ENCODE peak calls at places on chromosome 3, in nine cellular contexts. W, J, U, G, R, L, A, N and K are unnamed samples.
A peak's percentile ranks its signal among the peaks of the same experiment; 100 is the strongest.

GRCh38 chr3:174640932-174641331 is 218.2 kb upstream of the NAALADL2 start:
- DNase-seq in U (no peak), A (no peak), J (no peak), G (no peak), L (peak; percentile 63), N (peak; percentile 34), R (no peak), W (no peak), K (no peak)

GRCh38 chr3:160224256-160224655 is 966 bp upstream of the C3orf80 start:
- DNase-seq in N (no peak), L (no peak), J (no peak), R (no peak), A (no peak), G (no peak), W (no peak), U (no peak), K (no peak)

GRCh38 chr3:169818330-169818729 is 5.6 kb upstream of the LRRC34 start:
- DNase-seq in R (no peak), W (no peak), A (no peak), L (no peak), G (no peak), U (no peak), N (no peak), J (peak; percentile 34), K (no peak)

GRCh38 chr3:30578479-30578878 is 27.9 kb upstream of the TGFBR2 start:
- DNase-seq in U (no peak), G (peak; percentile 50), J (peak; percentile 87), W (peak; percentile 60), L (no peak), R (no peak), A (peak; percentile 53), N (peak; percentile 59), K (peak; percentile 23)

GRCh38 chr3:123870033-123870432 is 14.1 kb downstream of the MYLK start:
- DNase-seq in L (no peak), J (peak; percentile 36), U (no peak), N (no peak), R (no peak), A (no peak), G (no peak), W (no peak), K (no peak)

GRCh38 chr3:52670621-52671521 is 14.8 kb downstream of the PBRM1 start:
- DNase-seq in J (peak; percentile 100), L (no peak), W (no peak), U (peak; percentile 30), G (no peak), N (no peak), R (no peak), A (no peak), K (peak; percentile 13)

GRCh38 chr3:126558336-126559071 is at the start of gene C3orf22:
- DNase-seq in R (peak; percentile 12), W (no peak), U (no peak), G (peak; percentile 3), L (no peak), N (peak; percentile 28), A (peak; percentile 29), J (no peak), K (no peak)

GRCh38 chr3:5423076-5423475 is 235.6 kb downstream of the EDEM1 start:
- DNase-seq in U (no peak), G (no peak), N (no peak), J (no peak), W (no peak), A (no peak), R (peak; percentile 22), L (no peak), K (no peak)

GRCh38 chr3:62168356-62168755 is 205.0 kb downstream of the FEZF2 start:
- DNase-seq in A (no peak), G (no peak), W (no peak), N (no peak), R (no peak), L (no peak), J (no peak), U (no peak), K (no peak)

GRCh38 chr3:133964547-133964946 is 65.2 kb downstream of the SLCO2A1 start:
- DNase-seq in W (no peak), R (no peak), N (no peak), A (no peak), L (no peak), U (no peak), G (no peak), J (no peak), K (peak; percentile 40)

GRCh38 chr3:40196966-40197365 is 112.5 kb upstream of the EIF1B start:
- DNase-seq in R (no peak), G (no peak), A (no peak), U (no peak), J (no peak), N (no peak), L (no peak), W (no peak), K (no peak)

GRCh38 chr3:128800241-128801187 is 74.5 kb downstream of the RAB7A start:
- DNase-seq in L (no peak), R (peak; percentile 39), J (no peak), W (no peak), A (no peak), G (no peak), U (no peak), N (peak; percentile 82), K (no peak)

GRCh38 chr3:183825380-183826161 is at the start of gene MAP6D1:
- DNase-seq in G (peak; percentile 13), R (peak; percentile 29), J (peak; percentile 63), W (no peak), L (no peak), N (peak; percentile 70), A (peak; percentile 58), U (no peak), K (peak; percentile 24)

GRCh38 chr3:187739125-187739560 is 6.1 kb downstream of the BCL6 start:
- DNase-seq in N (peak; percentile 83), U (peak; percentile 61), A (peak; percentile 70), G (no peak), J (no peak), W (peak; percentile 71), L (peak; percentile 84), R (peak; percentile 43), K (no peak)
- H3K4me1 ChIP-seq in N (peaks cover 22% of the 10 kb centered on the region), U (peaks cover 7% of the 10 kb centered on the region), A (peaks cover 19% of the 10 kb centered on the region), G (peaks cover 46% of the 10 kb centered on the region), J (peaks cover 22% of the 10 kb centered on the region), W (peaks cover 22% of the 10 kb centered on the region), L (peaks cover 65% of the 10 kb centered on the region), R (no peaks in the 10 kb centered on the region), K (no peaks in the 10 kb centered on the region)

GRCh38 chr3:634511-634910 is 437.9 kb downstream of the CHL1 start:
- DNase-seq in A (no peak), N (no peak), W (no peak), R (no peak), U (no peak), L (no peak), G (no peak), J (no peak), K (no peak)

GRCh38 chr3:632571-633170 is 436.1 kb downstream of the CHL1 start:
- DNase-seq in A (no peak), R (peak; percentile 17), L (no peak), U (no peak), W (no peak), G (peak; percentile 29), J (peak; percentile 32), N (no peak), K (peak; percentile 40)

GRCh38 chr3:635393-635792 is 438.8 kb downstream of the CHL1 start:
- DNase-seq in U (no peak), W (no peak), R (no peak), J (no peak), A (no peak), N (no peak), G (no peak), L (no peak), K (no peak)
- H3K9me3 ChIP-seq in U (no peaks in the 10 kb centered on the region), W (no peaks in the 10 kb centered on the region), R (no peaks in the 10 kb centered on the region), J (no peaks in the 10 kb centered on the region), A (no peaks in the 10 kb centered on the region), N (no peaks in the 10 kb centered on the region), G (no peaks in the 10 kb centered on the region), L (no peaks in the 10 kb centered on the region), K (no peaks in the 10 kb centered on the region)

GRCh38 chr3:143001369-143002082 is at the start of gene U2SURP:
- DNase-seq in U (peak; percentile 96), L (peak; percentile 98), N (peak; percentile 98), W (peak; percentile 97), J (peak; percentile 99), A (peak; percentile 95), R (peak; percentile 97), G (peak; percentile 97), K (peak; percentile 98)

GRCh38 chr3:143002083-143002712 is 828 bp downstream of the U2SURP start:
- DNase-seq in L (no peak), W (no peak), A (no peak), N (no peak), R (no peak), G (no peak), U (no peak), J (peak; percentile 64), K (peak; percentile 37)

GRCh38 chr3:143001034-143001368 is 369 bp upstream of the U2SURP start:
- DNase-seq in L (peak; percentile 77), G (no peak), U (no peak), A (no peak), R (no peak), N (peak; percentile 87), W (peak; percentile 76), J (no peak), K (no peak)

GRCh38 chr3:143004823-143005222 is 3.5 kb downstream of the U2SURP start:
- DNase-seq in J (no peak), W (no peak), A (no peak), L (no peak), U (no peak), R (no peak), G (no peak), N (no peak), K (no peak)

DNA sequence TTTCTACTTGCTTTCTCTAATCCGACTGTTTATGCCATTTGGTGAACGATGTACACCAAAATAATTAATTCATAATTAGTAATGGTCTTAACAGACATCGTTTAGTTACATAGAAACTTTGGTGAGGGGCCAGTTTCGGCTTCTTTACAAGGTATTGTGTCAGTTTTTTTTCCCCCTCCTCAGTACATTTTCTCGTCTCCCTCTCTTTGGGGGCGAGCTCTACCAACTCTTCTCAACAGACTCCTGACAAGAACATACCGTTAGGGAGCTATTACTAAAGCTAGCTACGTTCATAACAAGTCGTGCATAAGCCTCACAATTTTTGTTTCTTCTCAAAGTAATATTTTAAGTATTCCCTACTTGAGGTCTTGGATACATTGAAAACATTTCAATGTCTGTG is 1.4 kb downstream of the U2SURP start:
- DNase-seq in W (no peak), R (no peak), U (no peak), A (no peak), G (no peak), L (no peak), J (no peak), N (no peak), K (no peak)
- H3K4me1 ChIP-seq in W (peaks cover 19% of the 10 kb centered on the region), R (peaks cover 21% of the 10 kb centered on the region), U (peaks cover 10% of the 10 kb centered on the region), A (peaks cover 20% of the 10 kb centered on the region), G (peaks cover 20% of the 10 kb centered on the region), L (peaks cover 50% of the 10 kb centered on the region), J (peaks cover 3% of the 10 kb centered on the region), N (peaks cover 56% of the 10 kb centered on the region), K (no peaks in the 10 kb centered on the region)

DNA sequence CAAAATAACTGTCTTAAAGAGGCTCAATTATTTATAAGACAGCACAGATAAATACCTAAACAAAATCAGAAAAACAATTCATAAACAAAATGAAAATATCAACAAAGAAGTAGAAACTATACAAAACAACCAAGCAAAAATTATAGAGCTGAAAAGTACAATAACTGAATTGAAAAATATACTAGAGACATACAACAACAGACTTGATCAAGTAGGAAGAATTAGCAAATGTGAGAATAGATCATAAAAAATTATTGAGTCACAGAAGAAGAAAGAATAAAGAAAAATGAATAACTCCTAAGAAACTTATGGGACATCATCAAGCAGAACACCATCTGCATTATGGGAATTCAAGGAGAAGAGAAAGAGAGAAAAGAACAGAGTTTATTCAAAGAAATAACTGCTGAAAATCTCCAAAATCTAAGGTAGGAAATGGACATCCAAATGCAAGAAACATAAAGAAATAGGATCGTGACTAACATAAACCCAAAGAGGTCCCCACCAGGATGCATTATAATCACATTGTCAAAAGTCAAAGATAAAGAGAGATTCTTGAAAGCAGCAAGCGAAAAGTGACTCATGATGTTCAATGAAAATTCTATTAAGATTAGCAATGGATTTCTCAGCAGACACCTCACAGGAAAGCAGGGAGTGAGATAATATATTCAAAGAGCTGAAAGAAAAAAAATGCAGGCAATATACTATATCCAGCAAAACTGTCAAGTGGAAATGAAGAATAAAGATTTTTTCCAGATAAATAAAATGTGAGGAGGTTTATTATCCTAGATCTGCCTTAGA is 85.9 kb downstream of the DCLK3 start:
- DNase-seq in A (no peak), G (no peak), U (no peak), R (no peak), W (no peak), J (peak; percentile 53), N (no peak), L (no peak), K (no peak)
- H3K9me3 ChIP-seq in A (peaks cover 5% of the 10 kb centered on the region), G (no peaks in the 10 kb centered on the region), U (no peaks in the 10 kb centered on the region), R (no peaks in the 10 kb centered on the region), W (peaks cover 9% of the 10 kb centered on the region), J (peaks cover 12% of the 10 kb centered on the region), N (no peaks in the 10 kb centered on the region), L (no peaks in the 10 kb centered on the region), K (no peaks in the 10 kb centered on the region)